ENCODE peak calls at places on chromosomes 11 and 22, in four cellular contexts. One of them, this sample, is unnamed. For H3K36me3, the result is how much of the 10 kb centered on the place peaks cover.

GRCh38 chr11:62858201-62858600 is 18.8 kb upstream of the WDR74 start:
- DNase-seq in GM23338: no peak
- DNase-seq in tibial artery: no peak
- DNase-seq in pancreas: no peak
- DNase-seq in this sample: no peak

GRCh38 chr22:50169774-50170341 is 673 bp upstream of the PANX2 start:
- DNase-seq in GM23338: peak
- DNase-seq in tibial artery: no peak
- DNase-seq in pancreas: no peak
- DNase-seq in this sample: no peak

GRCh38 chr11:21301981-21302380 is 632.6 kb downstream of the NELL1 start:
- DNase-seq in GM23338: no peak
- DNase-seq in tibial artery: no peak
- DNase-seq in pancreas: no peak
- DNase-seq in this sample: no peak

GRCh38 chr11:39910087-39910486 is 1549.4 kb downstream of the LRRC4C start:
- DNase-seq in GM23338: no peak
- DNase-seq in tibial artery: no peak
- DNase-seq in pancreas: no peak
- DNase-seq in this sample: no peak

GRCh38 chr11:2507945-2508749 is 63.3 kb downstream of the KCNQ1 start:
- DNase-seq in GM23338: no peak
- DNase-seq in tibial artery: peak
- DNase-seq in pancreas: peak
- DNase-seq in this sample: no peak

GRCh38 chr11:90916706-90917105 is 693.9 kb upstream of the CHORDC1 start:
- DNase-seq in GM23338: no peak
- DNase-seq in tibial artery: no peak
- DNase-seq in pancreas: no peak
- DNase-seq in this sample: no peak

GRCh38 chr11:119332111-119332765 is 2.1 kb upstream of the RNF26 start:
- DNase-seq in GM23338: no peak
- DNase-seq in tibial artery: no peak
- DNase-seq in pancreas: no peak
- DNase-seq in this sample: no peak

GRCh38 chr11:90204832-90205646 is 17.8 kb downstream of the CHORDC1 start:
- DNase-seq in GM23338: peak
- DNase-seq in tibial artery: no peak
- DNase-seq in pancreas: no peak
- DNase-seq in this sample: peak

DNA sequence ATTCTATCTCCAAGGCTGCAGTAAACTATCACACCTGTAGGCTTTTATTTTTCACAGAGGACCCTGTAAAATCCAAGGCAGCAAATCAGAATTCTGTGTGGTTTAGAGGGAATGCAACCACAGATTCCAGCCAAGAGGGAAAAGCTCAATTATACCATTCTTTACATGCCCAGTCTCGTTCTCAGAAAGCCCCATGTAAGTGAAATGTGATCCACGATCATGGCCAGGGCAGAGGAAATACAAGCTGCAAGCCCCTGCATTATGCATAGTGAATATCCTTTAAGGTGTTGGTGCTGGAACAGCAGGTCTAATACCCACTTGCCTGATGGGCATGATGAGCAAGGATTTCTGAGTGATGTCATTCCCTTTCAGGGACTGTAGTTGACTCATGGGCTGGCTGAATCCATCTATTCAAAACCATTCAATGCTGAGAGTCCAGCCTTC is 198.7 kb upstream of the MTMR2 start:
- DNase-seq in GM23338: no peak
- DNase-seq in tibial artery: no peak
- DNase-seq in pancreas: no peak
- DNase-seq in this sample: no peak
- H3K27ac ChIP-seq in GM23338: no peak
- H3K27ac ChIP-seq in tibial artery: no peak
- H3K27ac ChIP-seq in pancreas: no peak
- H3K27ac ChIP-seq in this sample: no peak

DNA sequence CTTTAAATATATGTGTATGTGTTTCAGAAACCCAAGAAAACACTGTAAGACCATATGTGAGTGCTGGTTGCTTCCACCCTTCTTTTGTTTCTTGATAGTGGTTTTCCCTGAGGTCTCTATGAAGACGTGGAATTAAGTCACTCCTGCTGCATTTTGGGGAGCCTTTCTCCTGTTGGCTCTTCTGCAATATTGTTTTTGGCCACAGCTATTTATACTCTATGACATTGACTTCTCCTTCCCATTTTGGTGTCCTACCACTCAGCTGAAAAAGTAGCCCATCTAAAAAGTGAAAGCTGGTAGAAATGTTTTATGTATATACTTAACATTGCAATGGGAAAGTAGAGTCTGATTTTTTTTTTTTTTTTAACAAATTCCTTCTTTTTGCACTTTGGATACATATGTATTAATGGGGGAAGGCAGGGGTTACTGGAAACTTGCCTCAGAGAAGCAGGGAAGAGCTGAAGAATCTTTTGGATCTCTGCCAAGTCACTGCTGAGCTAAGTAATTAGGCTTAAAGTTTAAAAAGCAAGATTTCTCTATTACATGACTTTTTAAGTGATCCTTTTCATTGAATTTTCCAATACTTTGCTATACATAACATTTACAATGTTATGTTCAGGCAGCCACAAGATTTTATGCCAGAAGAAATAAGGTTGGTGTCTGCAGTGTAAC is 1.8 kb downstream of the TTC17 start:
- DNase-seq in GM23338: no peak
- DNase-seq in tibial artery: no peak
- DNase-seq in pancreas: no peak
- DNase-seq in this sample: no peak
- H3K4me3 ChIP-seq in GM23338: peak
- H3K4me3 ChIP-seq in tibial artery: peak
- H3K4me3 ChIP-seq in pancreas: peak
- H3K4me3 ChIP-seq in this sample: no peak

DNA sequence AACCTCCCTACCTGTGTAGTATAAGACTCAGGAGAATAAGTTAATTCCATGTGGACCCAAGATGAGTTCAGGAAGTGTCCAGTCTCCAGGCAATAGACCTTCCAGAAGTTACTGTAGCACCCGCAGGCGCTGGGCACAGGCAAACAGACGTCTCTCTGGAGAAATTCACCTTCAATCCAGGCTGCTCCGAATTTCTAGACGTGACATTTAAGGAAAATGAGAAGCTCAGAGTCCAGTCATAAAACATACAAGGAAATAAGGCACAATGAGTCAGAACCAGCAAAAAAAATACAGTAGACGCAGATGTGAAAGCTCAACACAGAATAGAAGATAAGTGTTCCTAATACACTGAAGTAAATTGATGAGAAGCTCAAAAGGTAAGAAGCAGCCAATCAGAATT is 14.2 kb downstream of the NADSYN1 start:
- DNase-seq in GM23338: no peak
- DNase-seq in tibial artery: no peak
- DNase-seq in pancreas: no peak
- DNase-seq in this sample: no peak
- H3K36me3 ChIP-seq in GM23338: under half
- H3K36me3 ChIP-seq in tibial artery: under half
- H3K36me3 ChIP-seq in pancreas: under half
- H3K36me3 ChIP-seq in this sample: under half

GRCh38 chr11:112762686-112763048 is 198.6 kb upstream of the NCAM1 start:
- DNase-seq in GM23338: no peak
- DNase-seq in tibial artery: no peak
- DNase-seq in pancreas: no peak
- DNase-seq in this sample: no peak
- H3K27ac ChIP-seq in GM23338: no peak
- H3K27ac ChIP-seq in tibial artery: no peak
- H3K27ac ChIP-seq in pancreas: no peak
- H3K27ac ChIP-seq in this sample: no peak

GRCh38 chr11:111416231-111416960 is 37.3 kb upstream of the POU2AF1 start:
- DNase-seq in GM23338: no peak
- DNase-seq in tibial artery: no peak
- DNase-seq in pancreas: no peak
- DNase-seq in this sample: no peak
- H3K4me3 ChIP-seq in GM23338: no peak
- H3K4me3 ChIP-seq in tibial artery: no peak
- H3K4me3 ChIP-seq in pancreas: no peak
- H3K4me3 ChIP-seq in this sample: no peak

DNA sequence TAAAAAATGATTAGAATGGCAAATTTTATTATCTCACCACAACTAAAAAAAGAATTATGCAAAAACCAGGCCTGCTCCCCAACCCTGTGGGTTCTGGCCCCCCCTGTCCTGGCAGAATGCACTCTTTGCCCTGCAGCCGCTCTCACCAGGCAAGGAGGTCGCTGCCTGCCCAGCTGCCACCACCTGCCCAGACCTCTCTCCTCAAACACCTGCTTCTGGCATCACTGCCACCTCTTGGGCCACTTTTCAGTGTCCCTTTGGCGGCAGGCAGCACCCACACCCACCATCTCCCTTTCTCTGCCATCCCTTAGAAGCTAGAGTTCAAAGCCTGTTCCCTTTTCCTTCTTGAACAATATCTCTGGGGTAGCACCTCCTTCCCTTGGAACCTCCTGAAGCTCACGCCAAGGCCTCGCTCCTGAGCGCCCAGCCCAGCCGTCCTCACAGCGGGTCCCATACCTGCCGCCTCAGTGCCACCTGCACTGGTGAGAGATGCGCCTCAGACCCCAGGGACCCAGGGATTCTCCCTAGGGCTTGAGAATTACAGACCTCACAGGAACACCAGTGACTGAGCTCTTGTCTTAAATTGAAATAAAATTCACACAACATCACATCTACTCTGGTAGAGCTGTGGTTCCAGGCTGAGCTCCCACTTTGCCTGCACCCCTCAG is 44.6 kb downstream of the SGSM3 start:
- DNase-seq in GM23338: no peak
- DNase-seq in tibial artery: no peak
- DNase-seq in pancreas: no peak
- DNase-seq in this sample: no peak
- H3K36me3 ChIP-seq in GM23338: under half
- H3K36me3 ChIP-seq in tibial artery: half or more
- H3K36me3 ChIP-seq in pancreas: under half
- H3K36me3 ChIP-seq in this sample: under half

GRCh38 chr11:75790986-75791385 is 22.4 kb downstream of the DGAT2 start:
- DNase-seq in GM23338: no peak
- DNase-seq in tibial artery: no peak
- DNase-seq in pancreas: no peak
- DNase-seq in this sample: no peak

GRCh38 chr11:75793966-75794365 is 21.0 kb upstream of the UVRAG start:
- DNase-seq in GM23338: no peak
- DNase-seq in tibial artery: no peak
- DNase-seq in pancreas: no peak
- DNase-seq in this sample: no peak

GRCh38 chr11:75789521-75789920 is 20.9 kb downstream of the DGAT2 start:
- DNase-seq in GM23338: no peak
- DNase-seq in tibial artery: no peak
- DNase-seq in pancreas: no peak
- DNase-seq in this sample: no peak

GRCh38 chr11:75792997-75793800 is 21.8 kb upstream of the UVRAG start:
- DNase-seq in GM23338: no peak
- DNase-seq in tibial artery: no peak
- DNase-seq in pancreas: no peak
- DNase-seq in this sample: no peak

DNA sequence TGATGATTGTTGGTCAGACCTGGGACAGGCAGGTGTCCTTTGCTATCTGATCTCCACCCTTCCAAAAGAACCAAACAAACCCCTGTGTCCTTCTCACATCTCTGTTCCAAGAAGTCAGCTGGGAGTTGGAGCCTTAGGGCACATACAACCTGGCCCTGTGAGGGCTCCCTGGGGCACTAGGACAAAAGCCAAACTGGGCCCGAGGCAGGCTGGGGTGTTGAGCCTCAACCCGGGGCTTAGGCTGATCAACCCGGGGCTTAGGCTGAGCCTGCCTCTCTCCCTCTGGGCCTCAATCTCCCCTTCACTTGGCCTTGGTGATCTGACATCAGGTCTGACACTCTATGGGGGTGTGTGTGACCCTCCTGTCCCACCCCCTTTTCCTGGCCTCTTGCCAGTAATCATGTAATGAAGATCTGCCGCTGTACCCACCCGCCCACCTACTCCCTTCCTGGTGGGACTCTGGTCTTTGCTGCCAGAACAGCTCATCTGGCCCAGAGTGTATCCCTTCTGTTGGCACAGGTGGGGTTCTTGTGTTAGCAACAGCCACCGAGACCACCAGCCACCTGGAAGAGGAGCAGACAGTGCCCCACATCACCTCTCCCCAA is 22.8 kb upstream of the UVRAG start:
- DNase-seq in GM23338: no peak
- DNase-seq in tibial artery: no peak
- DNase-seq in pancreas: no peak
- DNase-seq in this sample: no peak
- H3K27ac ChIP-seq in GM23338: no peak
- H3K27ac ChIP-seq in tibial artery: no peak
- H3K27ac ChIP-seq in pancreas: no peak
- H3K27ac ChIP-seq in this sample: no peak

This sample was measured in small intestine.